ENCODE peak calls at places on chromosomes 3 and 15, in nine cellular contexts. F is Panc1, A is HepG2, U is stomach, P is breast epithelium, J is K562, H is transverse colon, E is sigmoid colon, O is SK-N-SH. V is an unnamed sample. For H3K9me3, the result is how much of the 10 kb centered on the place peaks cover.

GRCh38 chr3:106534206-106534605 is 665.4 kb upstream of the CBLB start:
- DNase-seq in F (no peak), A (no peak), U (no peak), P (no peak), J (no peak), H (peak), E (no peak), O (no peak), V (peak)

GRCh38 chr3:5122741-5123706 is 932 bp downstream of the ARL8B start:
- DNase-seq in F (no peak), A (peak), U (peak), P (peak), J (peak), H (peak), E (peak), O (peak), V (peak)

GRCh38 chr15:79522656-79523055 is 90.5 kb downstream of the MINAR1 start:
- DNase-seq in F (no peak), A (no peak), U (no peak), P (no peak), J (no peak), H (no peak), E (no peak), O (no peak), V (no peak)

GRCh38 chr15:70098461-70099166 is 897 bp upstream of the TLE3 start:
- DNase-seq in F (no peak), A (peak), U (peak), P (peak), J (peak), H (peak), E (peak), O (peak), V (peak)

GRCh38 chr15:20344601-20345400 is 196.8 kb downstream of the GOLGA6L6 start:
- DNase-seq in F (no peak), A (no peak), U (no peak), P (peak), J (no peak), H (no peak), E (peak), O (peak), V (peak)

GRCh38 chr15:42070966-42071350 is 23.4 kb downstream of the PLA2G4D start:
- DNase-seq in F (no peak), A (no peak), U (no peak), P (no peak), J (no peak), H (no peak), E (no peak), O (no peak), V (peak)

GRCh38 chr3:41683666-41684350 is 278.1 kb downstream of the ULK4 start:
- DNase-seq in F (no peak), A (peak), U (no peak), P (no peak), J (no peak), H (peak), E (no peak), O (no peak), V (no peak)

GRCh38 chr3:149224736-149225594 is 3.3 kb upstream of the CP start:
- DNase-seq in F (peak), A (peak), U (no peak), P (no peak), J (peak), H (no peak), E (no peak), O (peak), V (peak)

GRCh38 chr3:51393096-51393495 is 2.0 kb downstream of the RBM15B start:
- DNase-seq in F (no peak), A (no peak), U (no peak), P (no peak), J (no peak), H (no peak), E (no peak), O (no peak), V (peak)

GRCh38 chr15:56893349-56893678 is 25.1 kb upstream of the TCF12 start:
- DNase-seq in F (no peak), A (no peak), U (no peak), P (no peak), J (no peak), H (no peak), E (no peak), O (no peak), V (no peak)

GRCh38 chr15:42239528-42240245 is 31.6 kb upstream of the VPS39 start:
- DNase-seq in F (no peak), A (no peak), U (no peak), P (no peak), J (no peak), H (no peak), E (no peak), O (no peak), V (no peak)

GRCh38 chr3:141231923-141232861 is 567 bp downstream of the PXYLP1 start:
- DNase-seq in F (no peak), A (no peak), U (peak), P (peak), J (peak), H (peak), E (peak), O (peak), V (peak)

GRCh38 chr15:42018306-42019224 is 2.3 kb downstream of the PLA2G4E start:
- DNase-seq in F (no peak), A (no peak), U (no peak), P (no peak), J (no peak), H (no peak), E (peak), O (peak), V (no peak)

GRCh38 chr3:128301186-128302023 is 148.1 kb downstream of the EEFSEC start:
- DNase-seq in F (no peak), A (no peak), U (peak), P (peak), J (no peak), H (no peak), E (no peak), O (no peak), V (no peak)

GRCh38 chr3:171704002-171704401 is 106.3 kb downstream of the PLD1 start:
- DNase-seq in F (no peak), A (peak), U (peak), P (no peak), J (peak), H (peak), E (no peak), O (peak), V (no peak)

GRCh38 chr3:158912188-158912587 is 110.3 kb downstream of the MFSD1 start:
- DNase-seq in F (no peak), A (peak), U (no peak), P (no peak), J (peak), H (no peak), E (no peak), O (no peak), V (no peak)

GRCh38 chr3:100682056-100682853 is 27.0 kb upstream of the TFG start:
- DNase-seq in F (no peak), A (no peak), U (no peak), P (no peak), J (no peak), H (no peak), E (no peak), O (peak), V (no peak)

GRCh38 chr3:8371955-8372600 is 129.5 kb upstream of the LMCD1 start:
- DNase-seq in F (no peak), A (peak), U (no peak), P (no peak), J (no peak), H (no peak), E (no peak), O (no peak), V (no peak)
- H3K9me3 ChIP-seq in F (under half), A (under half), U (under half), P (under half), J (under half), H (under half), E (under half), O (under half), V (under half)

GRCh38 chr3:183299976-183300375 is 46.9 kb downstream of the B3GNT5 start:
- DNase-seq in F (no peak), A (no peak), U (no peak), P (no peak), J (no peak), H (no peak), E (no peak), O (no peak), V (no peak)

GRCh38 chr3:183296944-183297343 is 43.9 kb downstream of the B3GNT5 start:
- DNase-seq in F (no peak), A (no peak), U (no peak), P (no peak), J (no peak), H (no peak), E (no peak), O (no peak), V (peak)

GRCh38 chr3:183300996-183301562 is 48.0 kb downstream of the B3GNT5 start:
- DNase-seq in F (no peak), A (no peak), U (no peak), P (no peak), J (no peak), H (no peak), E (no peak), O (no peak), V (no peak)

GRCh38 chr3:183301937-183302580 is 49.0 kb downstream of the B3GNT5 start:
- DNase-seq in F (no peak), A (no peak), U (no peak), P (no peak), J (no peak), H (no peak), E (no peak), O (no peak), V (no peak)

DNA sequence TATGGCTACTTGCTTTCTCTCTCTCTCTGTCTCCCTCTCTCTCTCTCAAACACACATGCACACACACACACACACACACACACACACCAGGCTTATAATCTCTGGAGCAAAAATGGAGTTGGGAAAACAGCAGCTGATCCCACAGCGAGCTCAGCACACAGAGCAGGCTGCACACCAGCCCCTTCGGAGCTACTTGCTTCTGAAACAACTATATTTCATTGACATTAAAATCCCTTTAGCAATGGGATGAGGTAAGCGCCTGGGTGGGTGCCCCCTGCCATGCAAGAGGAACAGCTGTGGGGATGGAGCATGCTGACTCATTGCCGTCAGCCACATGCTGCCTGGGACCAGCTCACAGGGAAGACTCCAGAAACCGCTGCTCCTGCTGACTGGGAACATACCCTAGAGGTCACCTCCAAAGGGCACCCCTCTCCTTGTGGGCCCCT is 45.7 kb downstream of the B3GNT5 start:
- DNase-seq in F (no peak), A (no peak), U (no peak), P (no peak), J (peak), H (peak), E (peak), O (no peak), V (peak)
- TF ChIP-seq POLR2AphosphoS5 in F (no peak), A (no peak), U (no peak), P (no peak), J (no peak), H (no peak), E (no peak), O (no peak), V (peak)

DNA sequence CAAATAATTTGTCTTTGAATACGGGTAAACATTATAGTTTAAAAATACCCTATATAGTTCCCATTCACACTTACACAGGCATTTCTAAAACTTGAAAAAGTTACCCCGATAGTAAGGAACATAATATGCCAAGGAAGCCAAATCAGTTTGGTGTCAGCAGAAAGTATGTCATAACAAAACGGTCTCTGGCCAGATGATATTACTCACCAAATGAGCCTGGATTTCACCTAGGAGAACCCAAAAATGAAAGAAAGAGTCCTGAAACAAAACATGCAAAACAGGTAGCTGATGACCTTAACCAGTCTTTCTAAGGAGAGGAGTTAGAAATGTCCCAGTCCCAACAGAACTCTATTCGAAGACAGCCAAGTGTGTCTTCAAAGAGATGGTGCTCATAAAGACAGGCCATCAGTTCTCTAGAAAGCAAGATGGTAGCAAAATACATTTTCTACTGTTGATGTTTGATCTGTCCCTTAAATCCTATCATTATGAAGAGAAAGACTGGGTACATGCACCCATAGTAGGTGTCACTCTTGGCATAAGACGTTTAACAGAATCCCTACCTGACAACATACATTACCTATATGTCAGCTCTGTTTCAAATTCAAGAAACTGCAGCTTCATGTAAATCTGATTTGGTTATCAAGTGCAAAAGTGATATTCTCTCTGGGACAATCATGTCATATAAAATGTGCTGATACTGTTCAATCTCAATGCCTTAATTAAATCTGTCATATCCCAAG is 942.5 kb downstream of the ROBO1 start:
- DNase-seq in F (no peak), A (no peak), U (no peak), P (no peak), J (no peak), H (no peak), E (no peak), O (no peak), V (no peak)
- H3K4me3 ChIP-seq in F (no peak), A (no peak), U (no peak), P (no peak), J (no peak), H (no peak), E (no peak), O (no peak), V (no peak)

DNA sequence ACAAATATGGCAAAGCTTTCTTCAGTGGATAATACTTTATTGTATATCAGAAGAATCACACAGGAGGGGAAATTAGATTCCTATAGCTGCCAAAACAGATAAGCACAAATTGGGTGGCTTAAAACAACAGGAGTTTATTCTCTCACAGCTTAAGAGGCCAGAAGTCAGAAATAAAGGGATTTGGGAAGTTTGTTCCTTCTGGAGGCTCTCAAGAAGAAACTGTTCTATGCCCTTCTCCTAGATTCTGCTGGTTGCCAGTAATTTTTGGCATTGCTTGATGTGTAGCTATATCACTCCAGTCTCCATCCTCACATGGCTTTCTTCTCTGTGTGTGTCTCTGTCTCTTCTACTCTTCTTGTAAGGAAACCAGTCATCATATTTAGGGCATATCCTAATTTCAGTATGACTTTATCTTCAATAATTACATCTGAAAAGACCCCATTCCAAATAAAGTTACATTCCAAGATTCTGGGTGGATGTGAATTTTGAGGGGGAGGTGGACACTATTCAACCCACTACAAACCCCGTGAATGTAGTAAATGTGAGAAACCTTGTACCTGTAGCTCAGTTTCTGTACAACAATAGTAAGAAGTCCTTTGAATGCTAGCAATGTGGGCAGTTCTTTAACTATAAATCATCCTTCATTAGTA is 22.2 kb upstream of the WNT7A start:
- DNase-seq in F (no peak), A (no peak), U (no peak), P (no peak), J (no peak), H (no peak), E (no peak), O (no peak), V (no peak)
- H3K9me3 ChIP-seq in F (under half), A (half or more), U (under half), P (half or more), J (under half), H (half or more), E (under half), O (under half), V (half or more)

GRCh38 chr15:97692317-97693015 is 268.0 kb upstream of the ARRDC4 start:
- DNase-seq in F (no peak), A (no peak), U (no peak), P (no peak), J (no peak), H (no peak), E (no peak), O (peak), V (no peak)
- TF ChIP-seq POLR2AphosphoS5 in F (no peak), A (no peak), U (no peak), P (no peak), J (no peak), H (no peak), E (no peak), O (no peak), V (no peak)

GRCh38 chr3:11604139-11604895 is 39.4 kb downstream of the VGLL4 start:
- DNase-seq in F (peak), A (no peak), U (no peak), P (no peak), J (peak), H (no peak), E (no peak), O (no peak), V (no peak)
- H3K4me3 ChIP-seq in F (peak), A (no peak), U (no peak), P (no peak), J (no peak), H (no peak), E (no peak), O (no peak), V (no peak)

GRCh38 chr3:44596631-44597030 is 11.9 kb downstream of the ZNF660 start:
- DNase-seq in F (no peak), A (no peak), U (no peak), P (no peak), J (no peak), H (no peak), E (no peak), O (no peak), V (no peak)
- H3K9me3 ChIP-seq in F (under half), A (under half), U (under half), P (half or more), J (under half), H (under half), E (under half), O (under half), V (under half)

GRCh38 chr15:60389261-60390077 is 8.3 kb downstream of the ANXA2 start:
- DNase-seq in F (no peak), A (no peak), U (no peak), P (no peak), J (no peak), H (no peak), E (no peak), O (no peak), V (no peak)
- TF ChIP-seq POLR2AphosphoS5 in F (peak), A (no peak), U (no peak), P (no peak), J (no peak), H (no peak), E (no peak), O (no peak), V (no peak)

GRCh38 chr15:63380151-63380827 is 1.4 kb downstream of the CA12 start:
- DNase-seq in F (no peak), A (no peak), U (no peak), P (no peak), J (no peak), H (no peak), E (no peak), O (peak), V (no peak)
- H3K4me3 ChIP-seq in F (no peak), A (no peak), U (no peak), P (peak), J (no peak), H (peak), E (no peak), O (peak), V (no peak)